ENCODE peak calls at places on chromosomes 1 and 21, in six cellular contexts. N is GM23338, X is SK-N-SH, H is Panc1, W is HCT116, L is HepG2. C is an unnamed sample.

GRCh38 chr1:194731025-194731424 is 1544.6 kb upstream of the B3GALT2 start:
- DNase-seq in W (no peak), X (no peak), H (no peak), L (no peak), N (no peak), C (no peak)

GRCh38 chr1:9249534-9250335 is 15.2 kb downstream of the H6PD start:
- DNase-seq in X (peak), L (peak), W (no peak), H (no peak), N (peak), C (peak)

GRCh38 chr21:39441502-39442475 is 3.8 kb downstream of the LCA5L start:
- DNase-seq in H (peak), L (peak), N (peak), X (peak), W (peak), C (peak)

GRCh38 chr1:21857142-21857839 is 45.2 kb downstream of the LDLRAD2 start:
- DNase-seq in N (no peak), H (no peak), X (no peak), L (no peak), W (no peak), C (peak)

GRCh38 chr1:7430646-7431045 is 340.4 kb upstream of the VAMP3 start:
- DNase-seq in N (no peak), H (no peak), L (no peak), X (no peak), W (no peak), C (no peak)

GRCh38 chr21:17931080-17931479 is 111.9 kb upstream of the C21orf91 start:
- DNase-seq in N (peak), X (peak), W (peak), H (no peak), L (peak), C (peak)

GRCh38 chr21:42460391-42461184 is 35.4 kb downstream of the RSPH1 start:
- DNase-seq in L (no peak), X (peak), W (no peak), N (peak), H (no peak), C (no peak)

GRCh38 chr1:207084701-207085180 is 3.9 kb upstream of the C4BPB start:
- DNase-seq in L (peak), H (peak), N (peak), X (peak), W (peak), C (peak)

GRCh38 chr1:47934243-47934805 is 62.9 kb downstream of the TRABD2B start:
- DNase-seq in X (peak), N (peak), H (no peak), L (no peak), W (no peak), C (no peak)

GRCh38 chr1:100785399-100786082 is 66.0 kb downstream of the VCAM1 start:
- DNase-seq in H (no peak), X (no peak), L (no peak), N (peak), W (no peak), C (no peak)
- TF ChIP-seq POLR2AphosphoS5 in H (no peak), X (no peak), L (no peak), N (no peak), W (no peak), C (no peak)

GRCh38 chr1:176847052-176847451 is 317.5 kb downstream of the ASTN1 start:
- DNase-seq in N (no peak), L (no peak), X (peak), H (no peak), W (no peak), C (no peak)

GRCh38 chr1:176849281-176849680 is 315.2 kb downstream of the ASTN1 start:
- DNase-seq in W (no peak), H (no peak), L (no peak), X (no peak), N (no peak), C (no peak)

GRCh38 chr1:176837708-176838107 is 326.8 kb downstream of the ASTN1 start:
- DNase-seq in L (no peak), X (no peak), N (no peak), W (no peak), H (no peak), C (no peak)

GRCh38 chr1:176843352-176844297 is 320.9 kb downstream of the ASTN1 start:
- DNase-seq in N (peak), X (peak), H (peak), W (peak), L (peak), C (peak)
- TF ChIP-seq REST in N (no peak), X (no peak), H (no peak), W (no peak), L (no peak), C (no peak)

DNA sequence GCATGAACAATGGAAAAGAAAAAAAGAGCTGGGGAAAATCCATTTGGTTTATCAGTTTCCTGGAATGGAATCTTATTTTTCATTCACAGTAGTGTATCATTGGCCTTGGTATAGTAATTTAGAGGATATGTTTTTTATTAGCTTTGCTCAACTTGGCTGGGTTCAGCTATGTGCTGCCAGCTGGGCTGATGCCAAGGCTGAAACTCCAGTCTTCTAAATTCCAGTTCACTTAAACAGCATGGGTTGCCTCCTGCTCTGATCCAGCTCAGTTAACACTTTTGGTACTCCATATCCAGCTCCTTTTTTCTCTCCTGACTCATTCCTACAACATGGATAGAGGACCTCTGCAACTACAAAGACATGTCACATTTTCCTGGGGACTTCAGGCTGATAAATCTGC is 80.7 kb upstream of the SLFNL1 start:
- DNase-seq in X (peak), N (no peak), W (no peak), L (no peak), H (no peak), C (no peak)
- TF ChIP-seq POLR2AphosphoS5 in X (no peak), N (no peak), W (no peak), L (no peak), H (no peak), C (no peak)

DNA sequence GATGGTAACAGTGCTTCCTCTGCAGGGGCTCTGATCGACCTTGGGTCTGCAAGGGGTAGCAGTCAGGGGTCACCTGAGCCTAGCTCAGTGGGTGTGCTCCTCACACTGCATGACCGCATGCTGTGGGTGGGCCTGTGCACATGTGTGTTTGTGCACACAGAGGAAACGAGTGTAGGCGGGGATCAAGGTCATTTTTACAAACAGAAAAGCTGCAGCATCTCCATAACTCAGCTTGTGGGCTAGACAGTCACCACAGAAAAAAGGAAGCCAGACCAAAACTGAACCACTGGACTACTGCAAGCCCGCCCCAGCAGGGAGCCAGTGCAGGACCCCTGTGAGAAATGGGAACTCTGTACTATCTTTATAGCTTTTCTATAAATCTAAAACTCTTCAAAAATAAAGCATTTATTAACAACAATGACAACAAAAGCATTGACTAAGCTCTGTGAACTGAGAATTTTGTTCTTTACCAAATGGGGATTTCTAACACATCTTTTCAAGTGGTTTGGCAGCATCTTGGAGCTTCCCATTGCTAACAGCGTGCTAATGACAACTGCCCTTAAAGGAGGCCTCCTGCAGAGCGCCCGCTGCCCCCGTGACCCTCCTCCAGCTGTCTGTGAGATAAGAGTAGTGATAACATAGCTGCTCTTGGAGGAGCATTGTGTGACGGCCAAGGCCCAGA is 19.9 kb upstream of the NEK2 start:
- DNase-seq in W (no peak), H (no peak), X (no peak), L (no peak), N (no peak), C (peak)
- TF ChIP-seq REST in W (no peak), H (no peak), X (no peak), L (no peak), N (no peak), C (no peak)

GRCh38 chr1:246214708-246215504 is 292.2 kb downstream of the SMYD3 start:
- DNase-seq in X (peak), L (no peak), W (no peak), H (no peak), N (no peak), C (peak)
- TF ChIP-seq POLR2AphosphoS5 in X (peak), L (no peak), W (no peak), H (no peak), N (no peak), C (peak)